ENCODE peak calls at places on chromosomes 2 and 18, in six cellular contexts. P, B, W, Q, K and F are unnamed samples. For H3K27me3, the result is how much of the 10 kb centered on the place peaks cover.

GRCh38 chr2:217289909-217290283 is 430.0 kb upstream of the TNP1 start:
- DNase-seq in P (peak), B (peak), W (no peak), K (no peak), Q (no peak), F (no peak)

GRCh38 chr2:183993052-183993451 is 605.3 kb upstream of the ZNF804A start:
- DNase-seq in B (no peak), W (no peak), K (no peak), Q (no peak), P (no peak), F (no peak)

GRCh38 chr2:47313141-47313691 is 89.7 kb upstream of the MSH2 start:
- DNase-seq in Q (peak), K (no peak), P (no peak), B (peak), W (no peak), F (no peak)

GRCh38 chr18:30245756-30246515 is 796.6 kb downstream of the DSC3 start:
- DNase-seq in P (no peak), B (no peak), Q (no peak), K (no peak), W (no peak), F (no peak)

GRCh38 chr2:226759768-226760167 is 39.9 kb downstream of the IRS1 start:
- DNase-seq in Q (no peak), W (no peak), B (no peak), P (no peak), K (no peak), F (no peak)

GRCh38 chr2:38603402-38604265 is 906 bp upstream of the HNRNPLL start:
- DNase-seq in P (peak), W (peak), K (peak), Q (peak), B (peak), F (no peak)

GRCh38 chr2:78541451-78542267 is 483.8 kb upstream of the REG3G start:
- DNase-seq in Q (no peak), K (peak), W (no peak), B (peak), P (no peak), F (no peak)

GRCh38 chr2:189613650-189614420 is 33.2 kb upstream of the SLC40A1 start:
- DNase-seq in B (no peak), W (peak), K (peak), P (no peak), Q (no peak), F (no peak)

GRCh38 chr18:7224198-7224597 is 6.7 kb upstream of the LRRC30 start:
- DNase-seq in Q (no peak), B (no peak), P (no peak), W (no peak), K (no peak), F (no peak)

GRCh38 chr2:173119069-173119807 is 43.6 kb downstream of the MAP3K20 start:
- DNase-seq in Q (no peak), P (peak), K (no peak), W (peak), B (no peak), F (no peak)

GRCh38 chr2:230347659-230348305 is 20.8 kb downstream of the SP140L start:
- DNase-seq in B (no peak), P (no peak), Q (no peak), W (no peak), K (no peak), F (no peak)

GRCh38 chr2:76268928-76269327 is 558.2 kb upstream of the GCFC2 start:
- DNase-seq in K (no peak), Q (no peak), B (no peak), P (no peak), W (no peak), F (no peak)

GRCh38 chr2:29389686-29390085 is 274.5 kb downstream of the CLIP4 start:
- DNase-seq in W (no peak), K (no peak), B (no peak), P (no peak), Q (no peak), F (no peak)

GRCh38 chr2:230794472-230794871 is 70.3 kb upstream of the ITM2C start:
- DNase-seq in Q (peak), P (no peak), K (no peak), W (no peak), B (no peak), F (no peak)

GRCh38 chr18:37253424-37254255 is 312.0 kb downstream of the CELF4 start:
- DNase-seq in W (no peak), K (peak), P (no peak), B (no peak), Q (no peak), F (no peak)

GRCh38 chr18:13530879-13531387 is 195.4 kb downstream of the FAM210A start:
- DNase-seq in K (peak), P (peak), B (no peak), W (peak), Q (peak), F (no peak)

GRCh38 chr2:71327916-71328315 is 3.7 kb upstream of the ZNF638 start:
- DNase-seq in Q (no peak), K (no peak), B (no peak), P (no peak), W (no peak), F (no peak)

GRCh38 chr2:233173115-233173514 is 78.4 kb upstream of the ATG16L1 start:
- DNase-seq in W (no peak), P (no peak), B (no peak), K (no peak), Q (no peak), F (no peak)

GRCh38 chr2:152320166-152320565 is 14.8 kb upstream of the FMNL2 start:
- DNase-seq in P (no peak), K (no peak), W (no peak), Q (no peak), B (no peak), F (no peak)

GRCh38 chr2:17300141-17300540 is 218.1 kb downstream of the RAD51AP2 start:
- DNase-seq in P (no peak), Q (no peak), K (no peak), W (no peak), B (no peak), F (no peak)

GRCh38 chr18:67265464-67266245 is 250.9 kb downstream of the DSEL start:
- DNase-seq in Q (no peak), B (no peak), P (no peak), K (no peak), W (no peak), F (no peak)

GRCh38 chr2:37770797-37771196 is 99.4 kb upstream of the CDC42EP3 start:
- DNase-seq in W (no peak), B (no peak), P (no peak), K (no peak), Q (no peak), F (no peak)

GRCh38 chr2:3324404-3325281 is 53.0 kb downstream of the EIPR1 start:
- DNase-seq in Q (no peak), B (peak), W (no peak), K (no peak), P (no peak), F (no peak)

GRCh38 chr18:22032392-22032961 is 136.9 kb upstream of the GATA6 start:
- DNase-seq in Q (no peak), B (peak), K (no peak), W (no peak), P (no peak), F (no peak)

GRCh38 chr2:15682354-15682753 is 90.7 kb downstream of the DDX1 start:
- DNase-seq in B (no peak), Q (no peak), K (no peak), P (no peak), W (no peak), F (no peak)

GRCh38 chr2:54658548-54659207 is 64.8 kb upstream of the EML6 start:
- DNase-seq in Q (no peak), W (no peak), B (no peak), P (no peak), K (no peak), F (no peak)

GRCh38 chr2:189516546-189516945 is 64.0 kb downstream of the SLC40A1 start:
- DNase-seq in W (no peak), Q (no peak), P (no peak), B (no peak), K (no peak), F (no peak)

GRCh38 chr2:112938904-112939303 is 27.9 kb downstream of the IL37 start:
- DNase-seq in W (no peak), K (no peak), P (no peak), Q (no peak), B (no peak), F (no peak)

GRCh38 chr2:235026137-235026536 is 74.3 kb downstream of the SH3BP4 start:
- DNase-seq in B (peak), P (peak), Q (peak), W (no peak), K (no peak), F (no peak)

GRCh38 chr2:159459279-159459678 is 157.1 kb downstream of the BAZ2B start:
- DNase-seq in P (no peak), B (no peak), Q (no peak), W (no peak), K (no peak), F (no peak)

GRCh38 chr2:10407432-10407831 is 40.7 kb downstream of the ODC1 start:
- DNase-seq in K (no peak), P (no peak), W (no peak), Q (no peak), B (no peak), F (no peak)

GRCh38 chr2:160460333-160460731 is 33.3 kb downstream of the RBMS1 start:
- DNase-seq in W (no peak), Q (no peak), B (no peak), P (no peak), K (no peak), F (no peak)

GRCh38 chr2:94873362-94874276 is 2.4 kb downstream of the TEKT4 start:
- DNase-seq in W (no peak), P (no peak), B (no peak), K (no peak), Q (no peak), F (no peak)

GRCh38 chr2:74845217-74845751 is 11.4 kb downstream of the HK2 start:
- DNase-seq in B (no peak), P (peak), W (peak), K (peak), Q (peak), F (peak)

GRCh38 chr2:8625399-8626283 is 56.2 kb upstream of the ID2 start:
- DNase-seq in K (no peak), Q (peak), B (peak), P (no peak), W (no peak), F (no peak)

GRCh38 chr2:54879598-54880355 is 156.3 kb downstream of the EML6 start:
- DNase-seq in K (no peak), Q (peak), B (no peak), P (no peak), W (no peak), F (no peak)

GRCh38 chr2:179272406-179273192 is 8.0 kb upstream of the SESTD1 start:
- DNase-seq in W (no peak), B (peak), P (no peak), K (peak), Q (no peak), F (no peak)

GRCh38 chr2:211899871-211900482 is 638.6 kb downstream of the ERBB4 start:
- DNase-seq in K (no peak), W (no peak), P (no peak), B (no peak), Q (no peak), F (no peak)

GRCh38 chr2:51213826-51214225 is 181.9 kb upstream of the NRXN1 start:
- DNase-seq in W (no peak), Q (no peak), P (no peak), B (no peak), K (no peak), F (no peak)

GRCh38 chr2:113977660-113978523 is 88.0 kb downstream of the ACTR3 start:
- DNase-seq in W (no peak), P (no peak), K (peak), B (peak), Q (no peak), F (no peak)

GRCh38 chr2:104848526-104848925 is 5.4 kb upstream of the POU3F3 start:
- DNase-seq in W (no peak), P (no peak), Q (no peak), K (no peak), B (no peak), F (no peak)
- H3K27me3 ChIP-seq in W (half or more), P (half or more), Q (under half), K (under half), B (half or more), F (under half)

GRCh38 chr2:164840458-164840929 is 1.1 kb downstream of the COBLL1 start:
- DNase-seq in W (peak), P (peak), Q (peak), B (peak), K (peak), F (no peak)
- TF ChIP-seq POLR2A in W (no peak), P (no peak), Q (no peak), B (peak), K (no peak), F (no peak)

DNA sequence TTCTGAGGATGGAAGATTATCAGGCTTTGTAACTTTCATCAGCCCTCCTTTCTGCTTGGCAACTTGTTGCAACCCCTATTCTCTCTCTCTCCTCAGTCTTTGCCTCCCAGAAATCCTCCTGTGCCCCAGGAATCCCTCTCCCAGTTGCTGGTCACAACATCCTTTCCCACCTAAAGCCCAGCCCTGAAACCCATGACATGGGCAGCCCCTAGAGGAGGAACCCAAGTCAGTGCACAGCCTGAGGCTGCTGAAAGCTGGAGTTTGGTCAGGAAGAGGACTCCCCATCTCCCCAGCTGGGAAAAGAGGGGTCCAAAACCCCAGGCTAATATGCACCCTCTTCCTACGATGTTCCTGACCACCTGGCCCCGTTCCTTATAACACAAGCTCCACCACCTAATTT is 29.5 kb downstream of the PKDCC start:
- DNase-seq in Q (no peak), B (no peak), P (no peak), K (no peak), W (no peak), F (no peak)
- H3K27me3 ChIP-seq in Q (under half), B (under half), P (under half), K (under half), W (under half), F (under half)

GRCh38 chr18:35371412-35372195 is 5.5 kb downstream of the ZNF396 start:
- DNase-seq in P (no peak), B (no peak), Q (no peak), K (no peak), W (no peak), F (no peak)

GRCh38 chr18:35378206-35378795 is 1.2 kb upstream of the ZNF396 start:
- DNase-seq in Q (no peak), P (no peak), B (no peak), K (no peak), W (no peak), F (no peak)

GRCh38 chr18:35379421-35379820 is 2.3 kb upstream of the ZNF396 start:
- DNase-seq in Q (no peak), B (no peak), W (no peak), P (no peak), K (no peak), F (no peak)

GRCh38 chr18:35376393-35376741 is 770 bp downstream of the ZNF396 start:
- DNase-seq in B (no peak), Q (peak), P (no peak), W (peak), K (peak), F (no peak)

DNA sequence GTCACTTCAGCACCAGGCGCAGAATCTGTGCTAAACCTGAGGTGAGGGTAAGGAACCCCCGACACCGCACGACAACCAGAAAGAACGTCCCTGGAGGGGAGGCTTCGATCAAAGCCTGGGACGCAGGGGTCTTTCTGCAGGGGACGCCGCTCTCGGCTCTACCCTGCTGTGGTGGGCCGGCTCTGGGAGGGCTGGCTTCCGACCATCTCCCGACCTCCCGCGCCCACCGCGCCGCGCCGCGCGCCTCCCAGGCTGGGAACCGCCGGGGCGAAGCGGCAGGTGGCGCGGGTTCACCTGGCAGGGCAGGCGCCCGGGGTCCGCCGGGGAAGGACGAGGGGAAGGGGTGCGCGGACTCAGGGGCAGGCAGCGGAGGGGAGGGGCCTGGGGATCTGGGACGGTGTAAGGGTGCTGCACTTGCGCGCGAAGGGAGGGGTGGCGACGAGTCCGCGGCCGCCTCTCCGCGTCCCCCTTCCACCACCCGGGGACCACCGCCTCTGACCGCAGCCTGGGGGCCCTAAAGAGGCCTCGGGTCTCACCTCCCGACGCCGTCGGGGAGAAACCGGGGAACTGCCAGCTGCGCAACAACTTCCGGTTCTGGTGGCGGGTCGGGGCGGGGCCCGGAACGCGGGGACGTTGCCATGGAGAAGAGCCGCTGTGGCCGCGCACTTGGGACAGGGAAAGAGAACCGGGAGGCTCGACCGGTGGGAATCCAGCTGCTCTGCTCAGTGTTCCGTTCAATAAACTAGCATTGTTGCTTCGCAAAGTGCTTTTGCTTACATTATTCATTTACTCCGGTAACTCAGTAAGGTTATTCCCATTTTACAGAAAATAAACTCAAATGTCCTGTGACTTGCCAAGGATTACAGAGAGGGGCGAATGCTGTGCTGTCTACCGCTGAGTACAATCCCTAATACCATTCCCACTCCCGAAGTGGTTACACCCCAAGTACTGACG is at the start of gene ZNF396:
- DNase-seq in B (peak), Q (peak), K (peak), W (peak), P (peak), F (peak)
- TF ChIP-seq POLR2A in B (no peak), Q (no peak), K (no peak), W (no peak), P (no peak), F (no peak)

GRCh38 chr18:58819051-58819450 is 45.6 kb upstream of the ZNF532 start:
- DNase-seq in B (no peak), Q (no peak), W (no peak), K (no peak), P (no peak), F (no peak)
- H3K27me3 ChIP-seq in B (under half), Q (under half), W (under half), K (under half), P (under half), F (under half)

GRCh38 chr2:26246818-26247217 is 2.1 kb downstream of the HADHB start:
- DNase-seq in P (no peak), K (no peak), Q (no peak), B (no peak), W (no peak), F (no peak)

GRCh38 chr2:26245231-26245732 is 543 bp downstream of the HADHB start:
- DNase-seq in K (peak), P (peak), B (peak), W (no peak), Q (peak), F (no peak)

GRCh38 chr2:26244479-26245230 is at the start of the genes HADHA and HADHB:
- DNase-seq in K (peak), Q (peak), W (peak), B (peak), P (peak), F (peak)

GRCh38 chr2:26243643-26244478 is 571 bp downstream of the HADHA start:
- DNase-seq in K (peak), W (no peak), Q (no peak), P (no peak), B (no peak), F (no peak)

GRCh38 chr2:26245810-26246209 is 1.1 kb downstream of the HADHB start:
- DNase-seq in K (no peak), Q (no peak), P (no peak), B (peak), W (no peak), F (no peak)
- TF ChIP-seq POLR2A in K (no peak), Q (no peak), P (no peak), B (no peak), W (no peak), F (no peak)